ENCODE peak calls at places on chromosome 15, in six cellular contexts. C, A, W, L, B and Y are unnamed samples.

GRCh38 chr15:59656935-59657634 is at the start of gene GTF2A2:
- DNase-seq in A (peak; percentile 80), L (peak; percentile 71), W (peak; percentile 59), B (peak; percentile 89), C (peak; percentile 93), Y (peak; percentile 84)

GRCh38 chr15:60890361-60890991 is 338.6 kb downstream of the RORA start:
- DNase-seq in W (no peak), C (no peak), B (no peak), A (no peak), L (no peak), Y (no peak)

GRCh38 chr15:68432665-68433064 is 702 bp upstream of the ITGA11 start:
- DNase-seq in B (no peak), W (no peak), L (no peak), A (no peak), C (no peak), Y (no peak)

GRCh38 chr15:63050737-63051700 is 8.5 kb downstream of the TPM1 start:
- DNase-seq in C (no peak), A (no peak), W (no peak), B (peak; percentile 28), L (no peak), Y (no peak)

GRCh38 chr15:31439328-31439727 is 112.7 kb downstream of the KLF13 start:
- DNase-seq in C (no peak), B (no peak), W (no peak), A (no peak), L (no peak), Y (no peak)

GRCh38 chr15:60328852-60329443 is 68.8 kb downstream of the ANXA2 start:
- DNase-seq in W (no peak), L (no peak), C (no peak), A (no peak), B (no peak), Y (no peak)

GRCh38 chr15:74042603-74043424 is 39.5 kb downstream of the GOLGA6A start:
- DNase-seq in A (no peak), C (no peak), W (no peak), L (no peak), B (no peak), Y (no peak)

GRCh38 chr15:89551502-89551901 is 23.8 kb upstream of the TICRR start:
- DNase-seq in C (no peak), W (no peak), L (peak; percentile 56), B (no peak), A (no peak), Y (no peak)

GRCh38 chr15:90086868-90087268 is 15.4 kb downstream of the IDH2 start:
- DNase-seq in L (no peak), A (no peak), W (no peak), C (no peak), B (peak; percentile 7), Y (no peak)

GRCh38 chr15:60652245-60652644 is 173.3 kb upstream of the ICE2 start:
- DNase-seq in C (no peak), W (no peak), L (no peak), A (no peak), B (no peak), Y (no peak)

GRCh38 chr15:68368731-68369435 is 63.1 kb downstream of the ITGA11 start:
- DNase-seq in C (no peak), W (no peak), A (no peak), B (no peak), L (no peak), Y (no peak)

GRCh38 chr15:58498821-58499580 is 67.2 kb downstream of the LIPC start:
- DNase-seq in A (no peak), C (peak; percentile 13), L (no peak), W (peak; percentile 83), B (no peak), Y (no peak)

GRCh38 chr15:63463030-63463429 is 41.4 kb upstream of the USP3 start:
- DNase-seq in C (no peak), B (no peak), W (no peak), L (no peak), A (no peak), Y (no peak)

GRCh38 chr15:48060396-48060795 is 60.4 kb upstream of the SLC24A5 start:
- DNase-seq in W (no peak), L (no peak), C (no peak), B (no peak), A (no peak), Y (no peak)

GRCh38 chr15:65323071-65323511 is 18.6 kb downstream of the RNU5B-1 start:
- DNase-seq in A (no peak), L (no peak), W (no peak), C (peak; percentile 42), B (no peak), Y (no peak)

GRCh38 chr15:85125056-85125661 is 143.5 kb downstream of the PDE8A start:
- DNase-seq in B (no peak), A (no peak), C (no peak), W (peak; percentile 3), L (no peak), Y (no peak)

GRCh38 chr15:77376770-77377169 is 43.1 kb downstream of the PEAK1 start:
- DNase-seq in B (no peak), L (no peak), A (no peak), W (no peak), C (no peak), Y (no peak)

GRCh38 chr15:89695198-89695597 is 4.6 kb downstream of the WDR93 start:
- DNase-seq in W (no peak), B (no peak), L (no peak), C (no peak), A (no peak), Y (no peak)

GRCh38 chr15:37035349-37035748 is 65.0 kb downstream of the MEIS2 start:
- DNase-seq in C (no peak), B (no peak), L (no peak), A (no peak), W (no peak), Y (no peak)

GRCh38 chr15:78320173-78320572 is 20.0 kb upstream of the CRABP1 start:
- DNase-seq in A (no peak), C (no peak), W (no peak), L (no peak), B (no peak), Y (no peak)

GRCh38 chr15:39629376-39629775 is 48.5 kb downstream of the THBS1 start:
- DNase-seq in L (no peak), W (no peak), B (no peak), C (no peak), A (no peak), Y (no peak)

GRCh38 chr15:70063284-70063991 is 34.3 kb downstream of the TLE3 start:
- DNase-seq in C (no peak), B (no peak), W (no peak), A (no peak), L (no peak), Y (no peak)

GRCh38 chr15:69134841-69135240 is 25.6 kb upstream of the GLCE start:
- DNase-seq in C (no peak), L (no peak), B (no peak), W (no peak), A (no peak), Y (no peak)

GRCh38 chr15:62469874-62470688 is 305.0 kb upstream of the C2CD4B start:
- DNase-seq in A (no peak), W (peak; percentile 64), B (no peak), C (peak; percentile 49), L (no peak), Y (no peak)

GRCh38 chr15:62889141-62889661 is 153.3 kb upstream of the TPM1 start:
- DNase-seq in B (no peak), W (no peak), C (no peak), L (no peak), A (no peak), Y (no peak)

GRCh38 chr15:81030368-81030739 is 29.6 kb downstream of the TLNRD1 start:
- DNase-seq in C (no peak), L (no peak), W (no peak), A (no peak), B (no peak), Y (no peak)

GRCh38 chr15:77224352-77224751 is 153.4 kb upstream of the TSPAN3 start:
- DNase-seq in A (no peak), B (no peak), L (no peak), C (no peak), W (no peak), Y (no peak)

GRCh38 chr15:43118829-43119228 is 13.0 kb upstream of the UBR1 start:
- DNase-seq in B (no peak), W (no peak), C (no peak), L (no peak), A (no peak), Y (no peak)

GRCh38 chr15:100995471-100996430 is 76.6 kb downstream of the LRRK1 start:
- DNase-seq in A (no peak), W (no peak), B (no peak), L (no peak), C (no peak), Y (no peak)

GRCh38 chr15:45399381-45400212 is 21.3 kb upstream of the GATM start:
- DNase-seq in B (no peak), W (no peak), A (no peak), C (no peak), L (no peak), Y (no peak)

GRCh38 chr15:63212050-63212973 is 22.9 kb downstream of the RAB8B start:
- DNase-seq in W (no peak), A (no peak), L (peak; percentile 59), B (no peak), C (no peak), Y (no peak)

GRCh38 chr15:41561777-41562145 is 2.7 kb downstream of the TYRO3 start:
- DNase-seq in B (no peak), W (no peak), L (no peak), A (no peak), C (peak; percentile 85), Y (no peak)

GRCh38 chr15:74809951-74810350 is 2.7 kb upstream of the LMAN1L start:
- DNase-seq in A (no peak), B (no peak), C (no peak), L (no peak), W (no peak), Y (no peak)

GRCh38 chr15:29939404-29939803 is 117.1 kb upstream of the TJP1 start:
- DNase-seq in B (no peak), L (no peak), A (no peak), C (no peak), W (no peak), Y (no peak)

GRCh38 chr15:37079726-37080125 is 20.6 kb downstream of the MEIS2 start:
- DNase-seq in C (peak; percentile 23), A (no peak), W (no peak), L (no peak), B (no peak), Y (no peak)

GRCh38 chr15:56948000-56948765 is 29.7 kb downstream of the TCF12 start:
- DNase-seq in L (no peak), W (no peak), C (no peak), A (no peak), B (no peak), Y (no peak)

GRCh38 chr15:96363692-96364091 is 33.2 kb downstream of the NR2F2 start:
- DNase-seq in L (no peak), B (no peak), W (no peak), C (no peak), A (no peak), Y (no peak)